ENCODE peak calls at places on chromosomes 11 and 22, in ten cellular contexts. N is chondrocyte; A is NCI-H748 treated with DMSO at 0.1 percent for 48 hours; K is mucosa of gallbladder; V is IMR-90; I is H54; E is stimulated activated CD4-positive, alpha-beta T cell treated with anti-CD3 and anti-CD28 coated beads, Interleukin-12 subunit alpha, Interleukin-12 subunit beta, amount 100 ng/mL, for 4 hours; T is AG04449; Q is GM23338; S is effector memory CD4-positive, alpha-beta T cell. B is an unnamed sample.

GRCh38 chr22:22902247-22902962 is 14.8 kb downstream of the IGLL5 start:
- DNase-seq in E (no peak), T (no peak), A (no peak), I (no peak), N (peak), S (no peak), K (no peak), Q (no peak), V (no peak), B (no peak)

GRCh38 chr11:6968816-6969215 is 42.6 kb downstream of the ZNF215 start:
- DNase-seq in E (no peak), A (no peak), Q (no peak), K (no peak), V (peak), S (no peak), N (no peak), T (no peak), I (no peak), B (no peak)

GRCh38 chr11:112878228-112878627 is 83.0 kb upstream of the NCAM1 start:
- DNase-seq in K (no peak), E (no peak), A (no peak), I (no peak), Q (no peak), S (no peak), V (no peak), T (no peak), N (no peak), B (no peak)

GRCh38 chr11:29173660-29174062 is 843.2 kb downstream of the KCNA4 start:
- DNase-seq in E (no peak), A (no peak), Q (no peak), T (peak), V (peak), I (no peak), K (no peak), S (no peak), N (no peak), B (no peak)

GRCh38 chr22:41300661-41301060 is 664 bp upstream of the ZC3H7B start:
- DNase-seq in I (no peak), A (no peak), Q (peak), S (no peak), E (no peak), T (no peak), V (no peak), N (no peak), K (no peak), B (no peak)

GRCh38 chr11:77569046-77569445 is 20.7 kb upstream of the AQP11 start:
- DNase-seq in T (no peak), N (no peak), I (no peak), K (no peak), E (no peak), S (no peak), A (no peak), Q (no peak), V (no peak), B (no peak)

GRCh38 chr11:64523456-64524187 is 67.4 kb upstream of the SLC22A12 start:
- DNase-seq in S (no peak), V (no peak), I (no peak), K (no peak), Q (no peak), A (no peak), T (no peak), N (no peak), E (no peak), B (no peak)

GRCh38 chr22:42313804-42314581 is 43.5 kb upstream of the TCF20 start:
- DNase-seq in K (peak), I (peak), N (no peak), A (peak), T (no peak), E (peak), Q (peak), S (peak), V (peak), B (peak)

GRCh38 chr11:6357222-6357621 is 33.1 kb upstream of the SMPD1 start:
- DNase-seq in E (no peak), N (no peak), S (no peak), I (peak), K (peak), T (peak), A (no peak), V (peak), Q (no peak), B (no peak)

GRCh38 chr11:86151188-86152005 is 82.5 kb upstream of the PICALM start:
- DNase-seq in E (no peak), K (no peak), I (peak), N (peak), A (no peak), S (no peak), T (no peak), V (peak), Q (no peak), B (no peak)

GRCh38 chr11:105181521-105181920 is 42.0 kb upstream of the CARD18 start:
- DNase-seq in K (no peak), A (no peak), S (no peak), V (peak), E (no peak), I (no peak), T (peak), Q (no peak), N (no peak), B (no peak)

GRCh38 chr11:16805942-16806341 is 67.5 kb downstream of the C11orf58 start:
- DNase-seq in V (peak), Q (no peak), A (no peak), S (no peak), E (no peak), N (no peak), I (no peak), K (no peak), T (no peak), B (no peak)

GRCh38 chr11:3163241-3163981 is 1.7 kb downstream of the OSBPL5 start:
- DNase-seq in S (no peak), A (no peak), I (no peak), Q (no peak), V (no peak), N (no peak), E (no peak), T (no peak), K (no peak), B (no peak)

GRCh38 chr11:134510171-134510570 is 98.1 kb upstream of the B3GAT1 start:
- DNase-seq in E (no peak), S (no peak), I (no peak), A (no peak), Q (no peak), T (no peak), N (peak), K (no peak), V (no peak), B (no peak)

GRCh38 chr11:116033931-116034553 is 529.8 kb upstream of the CADM1 start:
- DNase-seq in S (no peak), E (no peak), K (no peak), I (no peak), T (no peak), V (no peak), Q (peak), N (no peak), A (peak), B (no peak)

GRCh38 chr11:95371147-95371546 is 140.1 kb upstream of the SESN3 start:
- DNase-seq in K (no peak), A (no peak), I (no peak), T (no peak), S (no peak), V (no peak), E (no peak), N (no peak), Q (no peak), B (no peak)

GRCh38 chr11:73152861-73153483 is 10.9 kb upstream of the FCHSD2 start:
- DNase-seq in S (no peak), I (no peak), N (peak), E (peak), K (no peak), Q (peak), A (no peak), V (no peak), T (no peak), B (peak)

GRCh38 chr11:95156916-95157568 is 67.4 kb downstream of the ENDOD1 start:
- DNase-seq in T (no peak), S (no peak), E (no peak), V (no peak), N (no peak), Q (peak), A (no peak), I (no peak), K (peak), B (no peak)

GRCh38 chr22:21446827-21447690 is 20.1 kb upstream of the TMEM191C start:
- DNase-seq in Q (no peak), A (no peak), K (peak), T (no peak), E (no peak), S (no peak), I (no peak), V (no peak), N (peak), B (no peak)

GRCh38 chr11:102120437-102120935 is 10.2 kb downstream of the YAP1 start:
- DNase-seq in K (no peak), N (no peak), V (peak), T (no peak), S (no peak), I (no peak), E (no peak), Q (peak), A (no peak), B (no peak)

GRCh38 chr11:86245369-86246292 is 1.1 kb downstream of the EED start:
- DNase-seq in N (no peak), V (peak), S (peak), I (peak), T (no peak), E (peak), K (no peak), A (no peak), Q (peak), B (peak)

GRCh38 chr11:22162754-22163153 is 30.1 kb upstream of the ANO5 start:
- DNase-seq in V (no peak), Q (no peak), A (no peak), S (no peak), I (no peak), E (no peak), N (no peak), T (no peak), K (no peak), B (no peak)

GRCh38 chr11:88454881-88455280 is 117.3 kb upstream of the CTSC start:
- DNase-seq in K (no peak), N (no peak), T (no peak), A (no peak), I (no peak), Q (no peak), E (no peak), S (no peak), V (peak), B (no peak)

GRCh38 chr22:46830001-46830715 is 67.7 kb downstream of the TBC1D22A start:
- DNase-seq in Q (no peak), S (no peak), T (no peak), K (peak), A (no peak), V (peak), N (no peak), E (no peak), I (peak), B (no peak)

GRCh38 chr11:122711831-122712378 is 56.4 kb downstream of the UBASH3B start:
- DNase-seq in A (no peak), K (no peak), V (no peak), Q (no peak), T (no peak), S (no peak), I (no peak), E (no peak), N (no peak), B (no peak)

GRCh38 chr11:105774899-105775298 is 165.0 kb downstream of the GRIA4 start:
- DNase-seq in E (no peak), K (no peak), Q (peak), I (no peak), A (no peak), S (no peak), V (no peak), T (no peak), N (no peak), B (no peak)

GRCh38 chr22:24157783-24158170 is 23.5 kb upstream of the SUSD2 start:
- DNase-seq in T (no peak), Q (no peak), E (no peak), I (no peak), S (no peak), V (no peak), K (no peak), A (no peak), N (no peak), B (no peak)

GRCh38 chr11:107856981-107857517 is 1.5 kb downstream of the SLC35F2 start:
- DNase-seq in I (no peak), K (no peak), S (no peak), N (no peak), T (no peak), E (no peak), A (no peak), Q (no peak), V (no peak), B (no peak)

B was measured in stimulated activated naive CD4-positive, alpha-beta T cell.